ENCODE peak calls at places on chromosome 2, in four cellular contexts. K, L, M and J are unnamed samples.

GRCh38 chr2:43183743-43184142 is 42.7 kb downstream of the ZFP36L2 start:
- DNase-seq in K (no peak), L (no peak), M (no peak), J (no peak)

GRCh38 chr2:43853141-43854081 is 14.6 kb downstream of the ABCG8 start:
- DNase-seq in K (no peak), L (no peak), M (no peak), J (no peak)

GRCh38 chr2:107525420-107525819 is 301.3 kb upstream of the RGPD4 start:
- DNase-seq in K (no peak), L (no peak), M (no peak), J (no peak)

GRCh38 chr2:149383340-149383739 is 53.0 kb downstream of the LYPD6 start:
- DNase-seq in K (no peak), L (no peak), M (no peak), J (no peak)

GRCh38 chr2:120687210-120687609 is 48.5 kb upstream of the GLI2 start:
- DNase-seq in K (no peak), L (no peak), M (no peak), J (no peak)

GRCh38 chr2:191228861-191229260 is 16.3 kb upstream of the MYO1B start:
- DNase-seq in K (no peak), L (no peak), M (no peak), J (no peak)

GRCh38 chr2:30310955-30311354 is 79.6 kb downstream of the LBH start:
- DNase-seq in K (no peak), L (no peak), M (no peak), J (no peak)

GRCh38 chr2:10042301-10043161 is 819 bp upstream of the KLF11 start:
- DNase-seq in K (no peak), L (no peak), M (peak; percentile 35), J (no peak)

GRCh38 chr2:120791961-120792295 is 56.3 kb downstream of the GLI2 start:
- DNase-seq in K (no peak), L (no peak), M (no peak), J (no peak)

GRCh38 chr2:239811001-239811798 is 213.9 kb downstream of the NDUFA10 start:
- DNase-seq in K (no peak), L (no peak), M (no peak), J (no peak)

GRCh38 chr2:193837368-193837767 is 1642.6 kb upstream of the TMEFF2 start:
- DNase-seq in K (no peak), L (no peak), M (no peak), J (no peak)

GRCh38 chr2:98037666-98038339 is 42.1 kb upstream of the TMEM131 start:
- DNase-seq in K (no peak), L (no peak), M (no peak), J (no peak)

DNA sequence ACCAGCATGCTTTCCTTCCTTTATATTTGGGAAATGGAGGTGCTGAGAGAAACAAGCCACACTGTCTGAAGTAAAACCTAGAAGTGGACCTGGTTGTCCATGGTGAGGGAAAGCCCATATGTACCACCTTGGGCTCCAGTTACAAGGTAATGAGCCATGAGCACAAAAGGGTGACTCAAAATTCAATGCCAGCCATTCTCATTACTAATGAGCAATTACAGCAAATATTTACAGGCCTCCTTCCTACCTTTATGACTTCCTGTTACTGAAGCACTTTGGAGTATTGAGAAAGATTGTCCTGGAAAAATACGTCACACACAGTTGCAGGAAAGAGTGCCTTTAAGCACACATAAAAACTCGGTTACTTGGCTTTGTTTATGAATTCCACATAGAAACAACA is 9.1 kb downstream of the EPAS1 start:
- DNase-seq in K (no peak), L (no peak), M (no peak), J (no peak)
- TF ChIP-seq SPI1 in K (no peak), L (no peak), M (no peak), J (no peak)

DNA sequence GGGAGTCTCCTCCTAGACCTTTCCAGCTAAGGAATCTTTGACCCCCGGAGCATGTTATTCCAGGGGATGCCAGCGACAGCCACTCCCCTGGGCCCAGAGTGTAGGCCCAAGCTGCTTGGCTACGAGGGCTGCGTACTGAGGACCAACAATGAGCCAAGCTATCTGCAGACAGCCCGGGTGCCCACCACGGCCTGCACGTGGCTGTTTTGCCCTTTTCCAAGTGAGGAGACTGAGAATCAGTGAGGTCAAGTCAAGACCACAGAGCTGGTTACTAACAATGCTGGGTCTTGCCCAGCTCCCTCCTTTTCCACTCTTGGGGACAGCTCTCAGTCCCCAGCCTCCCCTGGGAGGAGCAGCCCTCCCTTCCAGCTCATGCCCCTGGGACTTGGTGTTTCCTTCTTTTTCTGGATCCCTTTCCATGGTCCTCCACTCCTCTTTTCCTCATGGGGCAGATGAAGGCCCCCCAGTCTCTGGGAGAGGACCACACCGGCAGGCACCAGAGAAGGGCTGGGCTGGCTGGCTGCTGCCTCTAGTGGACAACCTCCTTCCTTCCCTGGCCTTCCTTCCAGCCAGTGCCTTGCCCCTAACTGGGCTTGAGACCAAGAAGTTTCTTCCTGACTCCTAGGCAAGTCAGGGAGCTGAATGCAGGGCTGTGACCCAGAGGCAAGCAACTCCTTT is 550 bp upstream of the MALL start:
- DNase-seq in K (no peak), L (no peak), M (peak; percentile 26), J (no peak)
- TF ChIP-seq SPI1 in K (no peak), L (no peak), M (no peak), J (no peak)

GRCh38 chr2:11796190-11797171 is 50.0 kb downstream of the LPIN1 start:
- DNase-seq in K (no peak), L (no peak), M (no peak), J (no peak)
- TF ChIP-seq SPI1 in K (no peak), L (no peak), M (no peak), J (no peak)

GRCh38 chr2:235391964-235392615 is 101.8 kb upstream of the AGAP1 start:
- DNase-seq in K (no peak), L (no peak), M (no peak), J (no peak)

GRCh38 chr2:235390816-235391194 is 103.0 kb upstream of the AGAP1 start:
- DNase-seq in K (no peak), L (no peak), M (no peak), J (no peak)

GRCh38 chr2:235394278-235394828 is 99.5 kb upstream of the AGAP1 start:
- DNase-seq in K (no peak), L (no peak), M (no peak), J (no peak)

GRCh38 chr2:235389626-235390025 is 104.2 kb upstream of the AGAP1 start:
- DNase-seq in K (no peak), L (no peak), M (no peak), J (no peak)

GRCh38 chr2:235390108-235390815 is 103.6 kb upstream of the AGAP1 start:
- DNase-seq in K (peak; percentile 23), L (no peak), M (no peak), J (peak; percentile 11)
- TF ChIP-seq SPI1 in K (no peak), L (no peak), M (no peak), J (no peak)

DNA sequence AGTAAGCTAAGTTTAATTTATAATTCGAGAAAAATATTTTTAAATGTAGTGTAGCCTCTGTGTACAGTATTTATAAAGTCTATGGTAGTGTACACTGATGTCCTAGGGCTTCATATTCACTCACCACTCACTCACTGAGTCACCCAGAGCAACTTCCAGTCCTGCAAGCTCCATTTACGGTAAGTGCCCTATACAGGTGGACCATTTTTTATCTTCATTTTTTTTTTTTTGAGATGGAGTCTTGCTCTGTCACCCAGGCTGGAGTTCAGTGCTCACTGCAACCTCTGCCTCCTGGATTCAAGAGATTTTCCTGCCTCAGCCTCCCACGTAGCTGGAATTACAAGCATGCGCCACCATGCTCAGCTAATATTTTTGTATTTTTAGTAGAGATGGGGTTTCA is 104.2 kb downstream of the PDCL3 start:
- DNase-seq in K (no peak), L (no peak), M (no peak), J (no peak)
- TF ChIP-seq SPI1 in K (no peak), L (no peak), M (no peak), J (no peak)

GRCh38 chr2:112834379-112835014 is 2.1 kb downstream of the IL1B start:
- DNase-seq in K (no peak), L (no peak), M (no peak), J (no peak)
- TF ChIP-seq SPI1 in K (no peak), L (no peak), M (no peak), J (no peak)

GRCh38 chr2:136135462-136135861 is 17.5 kb upstream of the CXCR4 start:
- DNase-seq in K (no peak), L (no peak), M (no peak), J (no peak)

GRCh38 chr2:136135924-136136906 is 18.3 kb upstream of the CXCR4 start:
- DNase-seq in K (no peak), L (no peak), M (no peak), J (peak; percentile 95)

GRCh38 chr2:136136921-136137320 is 19.0 kb upstream of the CXCR4 start:
- DNase-seq in K (no peak), L (no peak), M (no peak), J (no peak)

GRCh38 chr2:136139601-136140000 is 21.7 kb upstream of the CXCR4 start:
- DNase-seq in K (no peak), L (no peak), M (no peak), J (no peak)

GRCh38 chr2:136137982-136138381 is 20.0 kb upstream of the CXCR4 start:
- DNase-seq in K (no peak), L (no peak), M (no peak), J (peak; percentile 57)
- TF ChIP-seq SPI1 in K (no peak), L (no peak), M (no peak), J (no peak)

DNA sequence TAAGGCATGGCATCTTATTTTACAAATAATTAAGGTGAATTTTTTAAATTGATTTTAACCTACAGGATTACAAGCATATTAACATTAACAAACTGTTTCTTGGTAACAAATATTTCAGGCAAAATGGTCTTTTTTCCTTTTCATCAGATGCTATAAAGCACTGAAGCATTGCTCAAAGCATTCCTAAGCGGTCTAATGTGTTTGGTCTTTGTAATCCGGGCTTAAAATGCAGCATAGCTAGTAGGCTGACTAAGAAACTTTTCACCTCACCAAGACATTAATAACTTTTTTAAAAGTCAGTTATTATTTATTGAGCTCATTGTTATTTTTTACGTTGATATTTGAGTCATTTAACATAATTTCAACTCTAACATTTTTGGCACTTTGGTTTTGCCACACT is 538.8 kb upstream of the SLC39A10 start:
- DNase-seq in K (no peak), L (no peak), M (no peak), J (no peak)
- TF ChIP-seq SPI1 in K (no peak), L (no peak), M (no peak), J (no peak)

DNA sequence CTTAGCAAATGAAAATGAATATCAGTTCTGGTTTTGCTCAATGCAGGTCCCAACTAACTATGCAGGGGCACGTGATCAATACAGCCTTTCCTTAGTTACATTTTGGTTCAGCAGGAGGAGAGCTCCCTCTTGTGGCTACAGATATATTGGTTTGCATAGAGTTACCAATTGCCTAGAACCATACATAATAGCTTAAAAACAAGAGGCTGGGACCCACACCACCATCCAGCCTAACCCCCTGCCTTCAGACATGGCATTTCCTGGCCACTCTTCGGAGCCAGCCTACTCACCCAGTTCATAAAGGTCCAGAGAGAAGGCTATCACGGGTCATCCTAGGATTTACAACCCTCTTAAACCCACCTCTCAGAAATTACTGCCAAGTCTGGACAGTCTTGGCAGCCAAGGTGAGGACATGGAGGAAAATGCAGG is 10.5 kb downstream of the CCDC93 start:
- DNase-seq in K (peak; percentile 48), L (peak; percentile 25), M (peak; percentile 57), J (peak; percentile 76)
- TF ChIP-seq SPI1 in K (no peak), L (no peak), M (no peak), J (no peak)

GRCh38 chr2:222703091-222703490 is 31.6 kb downstream of the MOGAT1 start:
- DNase-seq in K (no peak), L (no peak), M (no peak), J (no peak)

GRCh38 chr2:222701233-222701632 is 29.8 kb downstream of the MOGAT1 start:
- DNase-seq in K (no peak), L (no peak), M (no peak), J (no peak)

GRCh38 chr2:222706616-222707015 is 35.2 kb downstream of the MOGAT1 start:
- DNase-seq in K (no peak), L (no peak), M (no peak), J (no peak)

GRCh38 chr2:222701709-222702108 is 30.3 kb downstream of the MOGAT1 start:
- DNase-seq in K (no peak), L (no peak), M (no peak), J (no peak)

GRCh38 chr2:222703866-222704265 is 32.4 kb downstream of the MOGAT1 start:
- DNase-seq in K (no peak), L (no peak), M (no peak), J (no peak)
- TF ChIP-seq SPI1 in K (no peak), L (no peak), M (no peak), J (no peak)